ENCODE peak calls at places on chromosomes 3 and 15, in nine cellular contexts. I, Q, N, R, P, A, V, H and G are unnamed samples. For H3K36me3, the result is how much of the 10 kb centered on the place peaks cover.

GRCh38 chr15:75346796-75347221 is at the start of gene NEIL1:
- DNase-seq in I (no peak), Q (peak), N (no peak), R (no peak), P (peak), A (no peak), V (no peak), H (no peak), G (no peak)

GRCh38 chr3:8451696-8452095 is 49.9 kb upstream of the LMCD1 start:
- DNase-seq in I (no peak), Q (no peak), N (no peak), R (no peak), P (no peak), A (no peak), V (no peak), H (no peak), G (no peak)

GRCh38 chr3:192991351-192991750 is 73.7 kb upstream of the MB21D2 start:
- DNase-seq in I (no peak), Q (no peak), N (no peak), R (no peak), P (no peak), A (no peak), V (no peak), H (no peak), G (no peak)

GRCh38 chr15:69293741-69294615 is 4.7 kb upstream of the PAQR5 start:
- DNase-seq in I (no peak), Q (no peak), N (no peak), R (no peak), P (no peak), A (no peak), V (peak), H (no peak), G (no peak)

GRCh38 chr15:71747128-71748083 is 62.9 kb upstream of the NR2E3 start:
- DNase-seq in I (peak), Q (peak), N (no peak), R (no peak), P (no peak), A (no peak), V (no peak), H (no peak), G (no peak)

GRCh38 chr15:79595995-79596622 is 164.0 kb downstream of the MINAR1 start:
- DNase-seq in I (peak), Q (peak), N (no peak), R (peak), P (peak), A (peak), V (peak), H (no peak), G (no peak)

GRCh38 chr3:160801386-160802118 is 45.5 kb downstream of the PPM1L start:
- DNase-seq in I (no peak), Q (peak), N (peak), R (peak), P (no peak), A (no peak), V (no peak), H (no peak), G (peak)

GRCh38 chr3:90241481-90241880 is 1134.1 kb downstream of the EPHA3 start:
- DNase-seq in I (peak), Q (no peak), N (no peak), R (no peak), P (no peak), A (no peak), V (no peak), H (no peak), G (no peak)

GRCh38 chr3:186219211-186219638 is 110.3 kb upstream of the ETV5 start:
- DNase-seq in I (no peak), Q (no peak), N (no peak), R (no peak), P (no peak), A (no peak), V (no peak), H (no peak), G (no peak)

GRCh38 chr3:87333393-87333892 is 57.1 kb upstream of the POU1F1 start:
- DNase-seq in I (peak), Q (no peak), N (no peak), R (no peak), P (no peak), A (no peak), V (no peak), H (no peak), G (no peak)

GRCh38 chr15:77599899-77600298 is 32.8 kb downstream of the LINGO1 start:
- DNase-seq in I (no peak), Q (peak), N (no peak), R (peak), P (peak), A (no peak), V (peak), H (no peak), G (no peak)

GRCh38 chr15:98651581-98652220 is 3.4 kb downstream of the IGF1R start:
- DNase-seq in I (peak), Q (peak), N (no peak), R (peak), P (peak), A (no peak), V (no peak), H (no peak), G (no peak)

GRCh38 chr3:24470277-24470676 is 24.4 kb downstream of the THRB start:
- DNase-seq in I (no peak), Q (no peak), N (no peak), R (no peak), P (no peak), A (no peak), V (no peak), H (no peak), G (no peak)

GRCh38 chr3:14549256-14549931 is 9.3 kb upstream of the GRIP2 start:
- DNase-seq in I (no peak), Q (no peak), N (no peak), R (no peak), P (no peak), A (peak), V (no peak), H (no peak), G (no peak)

GRCh38 chr3:108181172-108181571 is 41.1 kb downstream of the IFT57 start:
- DNase-seq in I (no peak), Q (no peak), N (no peak), R (no peak), P (no peak), A (no peak), V (no peak), H (no peak), G (no peak)

GRCh38 chr3:142993958-142994442 is 7.4 kb upstream of the U2SURP start:
- DNase-seq in I (peak), Q (peak), N (peak), R (peak), P (peak), A (no peak), V (peak), H (peak), G (peak)

GRCh38 chr3:75140904-75141615 is 523.1 kb upstream of the FRG2C start:
- DNase-seq in I (peak), Q (no peak), N (no peak), R (no peak), P (no peak), A (no peak), V (no peak), H (no peak), G (no peak)

GRCh38 chr3:161560006-161560637 is 63.5 kb downstream of the OTOL1 start:
- DNase-seq in I (peak), Q (peak), N (no peak), R (peak), P (peak), A (no peak), V (peak), H (peak), G (no peak)

GRCh38 chr15:99433026-99433756 is 132.6 kb upstream of the MEF2A start:
- DNase-seq in I (peak), Q (peak), N (peak), R (no peak), P (no peak), A (peak), V (no peak), H (peak), G (no peak)

GRCh38 chr15:91075761-91076160 is 24.3 kb upstream of the SV2B start:
- DNase-seq in I (no peak), Q (no peak), N (no peak), R (no peak), P (no peak), A (no peak), V (no peak), H (no peak), G (no peak)

GRCh38 chr3:196990654-196991053 is 22.0 kb upstream of the PIGZ start:
- DNase-seq in I (no peak), Q (no peak), N (no peak), R (no peak), P (no peak), A (peak), V (peak), H (no peak), G (no peak)

GRCh38 chr3:53994986-53995385 is 103.3 kb upstream of the SELENOK start:
- DNase-seq in I (no peak), Q (no peak), N (no peak), R (peak), P (no peak), A (no peak), V (no peak), H (no peak), G (no peak)

GRCh38 chr3:117035785-117036184 is 326.2 kb downstream of the TUSC7 start:
- DNase-seq in I (no peak), Q (peak), N (no peak), R (no peak), P (peak), A (no peak), V (peak), H (no peak), G (no peak)

GRCh38 chr3:57261929-57262328 is 30.6 kb downstream of the ASB14 start:
- DNase-seq in I (no peak), Q (no peak), N (no peak), R (no peak), P (no peak), A (no peak), V (no peak), H (no peak), G (no peak)

GRCh38 chr3:174023445-174023844 is 625.9 kb downstream of the NLGN1 start:
- DNase-seq in I (no peak), Q (no peak), N (no peak), R (no peak), P (no peak), A (no peak), V (no peak), H (no peak), G (no peak)

GRCh38 chr3:173761161-173761560 is 363.6 kb downstream of the NLGN1 start:
- DNase-seq in I (no peak), Q (no peak), N (no peak), R (no peak), P (no peak), A (no peak), V (no peak), H (no peak), G (no peak)

GRCh38 chr3:103794656-103795055 is 1359.8 kb downstream of the ZPLD1 start:
- DNase-seq in I (no peak), Q (no peak), N (no peak), R (no peak), P (peak), A (no peak), V (no peak), H (no peak), G (no peak)

GRCh38 chr3:4746241-4746958 is 232.8 kb upstream of the BHLHE40 start:
- DNase-seq in I (no peak), Q (no peak), N (no peak), R (no peak), P (no peak), A (no peak), V (no peak), H (no peak), G (no peak)

GRCh38 chr3:132253262-132253878 is 63.8 kb upstream of the ACP3 start:
- DNase-seq in I (peak), Q (peak), N (no peak), R (no peak), P (peak), A (no peak), V (no peak), H (no peak), G (no peak)

GRCh38 chr3:120094776-120095225 is 554 bp upstream of the GSK3B start:
- DNase-seq in I (peak), Q (peak), N (peak), R (peak), P (peak), A (peak), V (peak), H (no peak), G (peak)

GRCh38 chr15:97504031-97504430 is 456.5 kb upstream of the ARRDC4 start:
- DNase-seq in I (peak), Q (no peak), N (no peak), R (no peak), P (no peak), A (no peak), V (no peak), H (no peak), G (no peak)

GRCh38 chr15:31365655-31366127 is 39.1 kb downstream of the KLF13 start:
- DNase-seq in I (peak), Q (peak), N (peak), R (peak), P (peak), A (peak), V (no peak), H (peak), G (peak)

GRCh38 chr3:100213891-100214573 is 46.8 kb upstream of the TBC1D23 start:
- DNase-seq in I (peak), Q (no peak), N (no peak), R (no peak), P (no peak), A (no peak), V (no peak), H (no peak), G (no peak)

GRCh38 chr3:109369510-109369909 is 32.2 kb upstream of the DPPA4 start:
- DNase-seq in I (no peak), Q (peak), N (no peak), R (peak), P (peak), A (no peak), V (no peak), H (no peak), G (no peak)

GRCh38 chr3:15386352-15386751 is 41.0 kb downstream of the METTL6 start:
- DNase-seq in I (no peak), Q (peak), N (no peak), R (peak), P (no peak), A (no peak), V (no peak), H (no peak), G (no peak)

GRCh38 chr3:8523041-8523440 is 21.4 kb downstream of the LMCD1 start:
- DNase-seq in I (no peak), Q (no peak), N (no peak), R (no peak), P (no peak), A (no peak), V (no peak), H (no peak), G (no peak)

GRCh38 chr3:126490619-126491018 is 14.9 kb upstream of the ZXDC start:
- DNase-seq in I (no peak), Q (no peak), N (no peak), R (no peak), P (peak), A (peak), V (peak), H (no peak), G (no peak)

GRCh38 chr3:59839283-59839682 is 789.5 kb upstream of the CFAP20DC start:
- DNase-seq in I (peak), Q (no peak), N (no peak), R (no peak), P (no peak), A (no peak), V (no peak), H (no peak), G (no peak)

GRCh38 chr3:5013021-5013906 is 34.0 kb downstream of the BHLHE40 start:
- DNase-seq in I (peak), Q (no peak), N (no peak), R (no peak), P (no peak), A (peak), V (peak), H (no peak), G (no peak)

GRCh38 chr3:147356145-147356908 is 50.0 kb downstream of the ZIC4 start:
- DNase-seq in I (no peak), Q (no peak), N (no peak), R (no peak), P (no peak), A (no peak), V (no peak), H (no peak), G (no peak)

DNA sequence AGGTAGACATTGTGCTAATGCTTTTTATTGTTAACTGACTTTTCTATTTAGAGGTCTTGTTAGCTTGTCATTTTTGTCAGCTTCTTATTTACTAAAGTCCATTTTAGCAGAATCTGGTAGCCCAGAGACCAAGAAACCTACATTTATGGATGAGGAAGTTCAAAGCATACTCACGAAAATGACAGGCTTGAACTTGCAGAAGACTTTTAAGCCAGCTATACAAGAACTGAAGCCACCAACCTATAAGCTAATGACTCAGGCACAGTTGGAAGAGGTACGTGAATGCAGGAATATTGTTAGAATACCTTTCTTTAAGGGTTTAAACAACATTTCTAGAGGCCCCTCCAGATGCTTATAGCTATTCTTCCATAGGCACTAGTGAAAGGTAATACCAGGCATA is 3.0 kb downstream of the MRPS22 start:
- DNase-seq in I (peak), Q (no peak), N (no peak), R (no peak), P (no peak), A (no peak), V (no peak), H (no peak), G (no peak)
- H3K36me3 ChIP-seq in I (under half), Q (under half), N (half or more), R (under half), P (under half), A (under half), V (under half), H (under half), G (under half)

GRCh38 chr3:52696830-52697621 is 8.6 kb downstream of the GLT8D1 start:
- DNase-seq in I (no peak), Q (no peak), N (no peak), R (no peak), P (no peak), A (no peak), V (no peak), H (no peak), G (no peak)
- H3K36me3 ChIP-seq in I (half or more), Q (under half), N (half or more), R (under half), P (under half), A (half or more), V (under half), H (under half), G (half or more)

GRCh38 chr3:188888321-188889056 is 283.3 kb upstream of the TPRG1 start:
- DNase-seq in I (no peak), Q (no peak), N (no peak), R (no peak), P (no peak), A (no peak), V (no peak), H (no peak), G (no peak)
- H3K36me3 ChIP-seq in I (under half), Q (under half), N (under half), R (under half), P (under half), A (under half), V (under half), H (under half), G (under half)

DNA sequence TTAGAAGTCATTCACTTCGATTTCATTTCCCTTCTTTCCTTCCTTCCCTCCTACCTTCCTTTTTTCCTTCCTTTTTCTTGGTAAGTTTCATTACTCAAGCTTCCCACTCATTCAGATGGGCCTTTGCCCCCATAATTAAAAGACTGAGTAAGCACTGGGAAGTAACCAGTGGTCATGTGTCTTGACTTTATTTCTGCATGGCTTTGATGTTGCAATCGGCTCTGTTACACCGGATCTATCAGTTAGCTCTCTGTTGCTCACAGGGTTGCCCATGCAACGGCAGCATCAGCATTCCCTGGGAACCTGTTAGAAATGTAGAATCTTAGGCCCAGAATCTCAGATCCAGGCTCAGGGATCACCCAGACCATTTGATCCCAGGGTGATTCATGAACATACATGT is 25.6 kb upstream of the LARS2 start:
- DNase-seq in I (peak), Q (no peak), N (no peak), R (no peak), P (no peak), A (no peak), V (no peak), H (no peak), G (no peak)
- H3K36me3 ChIP-seq in I (under half), Q (under half), N (under half), R (under half), P (under half), A (under half), V (under half), H (under half), G (under half)

GRCh38 chr15:48603123-48603500 is 42.4 kb downstream of the FBN1 start:
- DNase-seq in I (no peak), Q (no peak), N (no peak), R (no peak), P (no peak), A (no peak), V (no peak), H (no peak), G (no peak)

GRCh38 chr15:48603922-48604321 is 41.6 kb downstream of the FBN1 start:
- DNase-seq in I (no peak), Q (no peak), N (no peak), R (no peak), P (no peak), A (no peak), V (no peak), H (no peak), G (no peak)

GRCh38 chr15:48604567-48604966 is 40.9 kb downstream of the FBN1 start:
- DNase-seq in I (no peak), Q (no peak), N (no peak), R (no peak), P (no peak), A (no peak), V (no peak), H (no peak), G (no peak)

GRCh38 chr15:48601095-48601494 is 44.4 kb downstream of the FBN1 start:
- DNase-seq in I (no peak), Q (no peak), N (no peak), R (no peak), P (no peak), A (no peak), V (no peak), H (no peak), G (no peak)

DNA sequence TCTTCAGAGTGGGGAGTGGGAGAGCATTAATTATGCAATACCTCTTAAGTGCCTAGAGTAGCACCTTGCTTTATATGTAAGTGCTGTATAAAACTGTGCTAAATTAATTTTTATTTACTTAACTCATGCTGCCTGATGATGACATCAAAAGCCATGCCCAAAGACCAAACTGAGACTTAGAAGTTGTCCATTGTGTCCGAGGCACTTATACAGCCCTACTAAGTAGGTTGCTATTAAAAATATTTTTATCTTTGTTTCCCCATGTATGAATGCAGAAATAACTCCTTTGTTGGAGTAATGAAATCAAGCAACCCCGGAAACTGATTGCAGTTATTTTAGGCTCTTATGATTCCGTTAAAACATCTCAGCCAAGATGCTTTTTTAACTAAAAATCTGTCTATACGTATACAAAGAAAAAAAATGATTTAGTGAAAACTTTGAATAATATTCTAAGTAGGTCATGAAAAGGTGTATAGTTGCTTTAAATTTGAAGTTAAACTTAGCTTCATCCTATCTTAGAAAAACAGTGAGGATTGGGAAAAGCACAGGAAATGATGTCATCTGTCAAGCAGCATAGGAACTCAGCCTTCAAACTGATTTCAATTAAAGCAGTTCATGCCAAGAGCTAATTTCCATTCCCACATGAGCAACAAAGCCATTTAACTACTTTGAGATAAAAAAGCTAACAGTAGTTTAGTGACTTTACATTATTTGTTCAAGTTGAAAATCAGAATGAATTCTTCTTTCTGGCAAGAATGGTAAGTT is 43.0 kb downstream of the FBN1 start:
- DNase-seq in I (no peak), Q (no peak), N (no peak), R (no peak), P (no peak), A (no peak), V (no peak), H (no peak), G (no peak)
- H3K36me3 ChIP-seq in I (under half), Q (under half), N (under half), R (under half), P (under half), A (under half), V (under half), H (under half), G (under half)